ENCODE peak calls at places on chromosomes 16 and 17, in five cellular contexts. One of them, this sample, is unnamed.
A peak's percentile ranks its signal among the peaks of the same experiment; 100 is the strongest.

GRCh38 chr17:1829189-1829578 is 518 bp downstream of the SMYD4 start:
- DNase-seq in AG08396: peak; percentile 35
- DNase-seq in AML-193: no peak
- DNase-seq in activated naive CD4-positive, alpha-beta T cell: no peak
- DNase-seq in ELF-1: no peak
- DNase-seq in this sample: no peak

GRCh38 chr16:86651013-86651627 is 72.8 kb downstream of the FOXL1 start:
- DNase-seq in AG08396: no peak
- DNase-seq in AML-193: no peak
- DNase-seq in activated naive CD4-positive, alpha-beta T cell: no peak
- DNase-seq in ELF-1: no peak
- DNase-seq in this sample: no peak

GRCh38 chr16:24723663-24724062 is 5.8 kb upstream of the TNRC6A start:
- DNase-seq in AG08396: peak; percentile 29
- DNase-seq in AML-193: no peak
- DNase-seq in activated naive CD4-positive, alpha-beta T cell: no peak
- DNase-seq in ELF-1: no peak
- DNase-seq in this sample: no peak

GRCh38 chr16:26816885-26817571 is 249.7 kb upstream of the C16orf82 start:
- DNase-seq in AG08396: peak; percentile 79
- DNase-seq in AML-193: no peak
- DNase-seq in activated naive CD4-positive, alpha-beta T cell: no peak
- DNase-seq in ELF-1: no peak
- DNase-seq in this sample: no peak

GRCh38 chr16:17921357-17921978 is 415.1 kb downstream of the NPIPA8 start:
- DNase-seq in AG08396: no peak
- DNase-seq in AML-193: peak; percentile 15
- DNase-seq in activated naive CD4-positive, alpha-beta T cell: no peak
- DNase-seq in ELF-1: peak; percentile 83
- DNase-seq in this sample: no peak

GRCh38 chr16:945271-946047 is 25.3 kb downstream of the LMF1 start:
- DNase-seq in AG08396: no peak
- DNase-seq in AML-193: no peak
- DNase-seq in activated naive CD4-positive, alpha-beta T cell: no peak
- DNase-seq in ELF-1: no peak
- DNase-seq in this sample: no peak

GRCh38 chr16:30030011-30030685 is 923 bp downstream of the TLCD3B start:
- DNase-seq in AG08396: no peak
- DNase-seq in AML-193: no peak
- DNase-seq in activated naive CD4-positive, alpha-beta T cell: no peak
- DNase-seq in ELF-1: no peak
- DNase-seq in this sample: no peak

GRCh38 chr17:1720856-1721386 is 3.6 kb upstream of the WDR81 start:
- DNase-seq in AG08396: no peak
- DNase-seq in AML-193: no peak
- DNase-seq in activated naive CD4-positive, alpha-beta T cell: no peak
- DNase-seq in ELF-1: peak; percentile 81
- DNase-seq in this sample: no peak

GRCh38 chr17:16050844-16051243 is 51.2 kb downstream of the TTC19 start:
- DNase-seq in AG08396: no peak
- DNase-seq in AML-193: no peak
- DNase-seq in activated naive CD4-positive, alpha-beta T cell: no peak
- DNase-seq in ELF-1: no peak
- DNase-seq in this sample: no peak

GRCh38 chr17:67492824-67493490 is 115.9 kb downstream of the PITPNC1 start:
- DNase-seq in AG08396: no peak
- DNase-seq in AML-193: no peak
- DNase-seq in activated naive CD4-positive, alpha-beta T cell: no peak
- DNase-seq in ELF-1: no peak
- DNase-seq in this sample: no peak

GRCh38 chr16:79874391-79874790 is 273.9 kb upstream of the MAF start:
- DNase-seq in AG08396: no peak
- DNase-seq in AML-193: no peak
- DNase-seq in activated naive CD4-positive, alpha-beta T cell: no peak
- DNase-seq in ELF-1: no peak
- DNase-seq in this sample: no peak

GRCh38 chr17:4988168-4988567 is 693 bp upstream of the CAMTA2 start:
- DNase-seq in AG08396: no peak
- DNase-seq in AML-193: no peak
- DNase-seq in activated naive CD4-positive, alpha-beta T cell: no peak
- DNase-seq in ELF-1: no peak
- DNase-seq in this sample: no peak

GRCh38 chr16:35664091-35664693 is 2204.8 kb downstream of the TP53TG3F start:
- DNase-seq in AG08396: no peak
- DNase-seq in AML-193: no peak
- DNase-seq in activated naive CD4-positive, alpha-beta T cell: no peak
- DNase-seq in ELF-1: no peak
- DNase-seq in this sample: no peak

GRCh38 chr17:77369544-77369971 is 228.8 kb downstream of the SEC14L1 start:
- DNase-seq in AG08396: no peak
- DNase-seq in AML-193: no peak
- DNase-seq in activated naive CD4-positive, alpha-beta T cell: no peak
- DNase-seq in ELF-1: no peak
- DNase-seq in this sample: no peak

GRCh38 chr16:57091200-57091989 is 988 bp upstream of the CPNE2 start:
- DNase-seq in AG08396: peak; percentile 68
- DNase-seq in AML-193: no peak
- DNase-seq in activated naive CD4-positive, alpha-beta T cell: no peak
- DNase-seq in ELF-1: peak; percentile 99
- DNase-seq in this sample: no peak

GRCh38 chr17:45722161-45722560 is 62.0 kb upstream of the CRHR1 start:
- DNase-seq in AG08396: peak; percentile 25
- DNase-seq in AML-193: no peak
- DNase-seq in activated naive CD4-positive, alpha-beta T cell: no peak
- DNase-seq in ELF-1: peak; percentile 70
- DNase-seq in this sample: no peak

GRCh38 chr17:59785091-59785799 is 77.8 kb downstream of the VMP1 start:
- DNase-seq in AG08396: no peak
- DNase-seq in AML-193: no peak
- DNase-seq in activated naive CD4-positive, alpha-beta T cell: no peak
- DNase-seq in ELF-1: no peak
- DNase-seq in this sample: no peak

GRCh38 chr16:83409347-83409746 is 398.4 kb upstream of the HSBP1 start:
- DNase-seq in AG08396: no peak
- DNase-seq in AML-193: no peak
- DNase-seq in activated naive CD4-positive, alpha-beta T cell: no peak
- DNase-seq in ELF-1: no peak
- DNase-seq in this sample: no peak

GRCh38 chr17:27319536-27320221 is 25.8 kb downstream of the WSB1 start:
- DNase-seq in AG08396: peak; percentile 41
- DNase-seq in AML-193: peak; percentile 9
- DNase-seq in activated naive CD4-positive, alpha-beta T cell: no peak
- DNase-seq in ELF-1: no peak
- DNase-seq in this sample: no peak

GRCh38 chr17:1031711-1032110 is 34.8 kb downstream of the TIMM22 start:
- DNase-seq in AG08396: peak; percentile 70
- DNase-seq in AML-193: no peak
- DNase-seq in activated naive CD4-positive, alpha-beta T cell: no peak
- DNase-seq in ELF-1: no peak
- DNase-seq in this sample: no peak

GRCh38 chr16:10965440-10966039 is 21.2 kb downstream of the CLEC16A start:
- DNase-seq in AG08396: no peak
- DNase-seq in AML-193: no peak
- DNase-seq in activated naive CD4-positive, alpha-beta T cell: no peak
- DNase-seq in ELF-1: no peak
- DNase-seq in this sample: no peak

GRCh38 chr17:292531-293382 is 59.9 kb downstream of the RPH3AL start:
- DNase-seq in AG08396: no peak
- DNase-seq in AML-193: no peak
- DNase-seq in activated naive CD4-positive, alpha-beta T cell: no peak
- DNase-seq in ELF-1: no peak
- DNase-seq in this sample: no peak

GRCh38 chr16:65786916-65787315 is 579.6 kb upstream of the CDH5 start:
- DNase-seq in AG08396: no peak
- DNase-seq in AML-193: no peak
- DNase-seq in activated naive CD4-positive, alpha-beta T cell: no peak
- DNase-seq in ELF-1: no peak
- DNase-seq in this sample: no peak

GRCh38 chr17:40554646-40555295 is 10.5 kb downstream of the CCR7 start:
- DNase-seq in AG08396: no peak
- DNase-seq in AML-193: no peak
- DNase-seq in activated naive CD4-positive, alpha-beta T cell: no peak
- DNase-seq in ELF-1: no peak
- DNase-seq in this sample: no peak

GRCh38 chr17:83096401-83097220 is 17.2 kb downstream of the METRNL start:
- DNase-seq in AG08396: no peak
- DNase-seq in AML-193: no peak
- DNase-seq in activated naive CD4-positive, alpha-beta T cell: no peak
- DNase-seq in ELF-1: peak; percentile 70
- DNase-seq in this sample: no peak

GRCh38 chr16:70778901-70779309 is 22.1 kb downstream of the VAC14 start:
- DNase-seq in AG08396: peak; percentile 88
- DNase-seq in AML-193: no peak
- DNase-seq in activated naive CD4-positive, alpha-beta T cell: no peak
- DNase-seq in ELF-1: peak; percentile 95
- DNase-seq in this sample: peak; percentile 86

GRCh38 chr16:86762035-86762550 is 183.7 kb downstream of the FOXL1 start:
- DNase-seq in AG08396: no peak
- DNase-seq in AML-193: no peak
- DNase-seq in activated naive CD4-positive, alpha-beta T cell: no peak
- DNase-seq in ELF-1: no peak
- DNase-seq in this sample: no peak

GRCh38 chr17:67212716-67213417 is 32.1 kb downstream of the HELZ start:
- DNase-seq in AG08396: peak; percentile 29
- DNase-seq in AML-193: peak; percentile 81
- DNase-seq in activated naive CD4-positive, alpha-beta T cell: no peak
- DNase-seq in ELF-1: no peak
- DNase-seq in this sample: no peak

GRCh38 chr17:3917391-3917931 is 1.2 kb upstream of the P2RX1 start:
- DNase-seq in AG08396: peak; percentile 49
- DNase-seq in AML-193: no peak
- DNase-seq in activated naive CD4-positive, alpha-beta T cell: no peak
- DNase-seq in ELF-1: no peak
- DNase-seq in this sample: no peak

GRCh38 chr16:10511829-10512228 is 68.6 kb downstream of the EMP2 start:
- DNase-seq in AG08396: no peak
- DNase-seq in AML-193: no peak
- DNase-seq in activated naive CD4-positive, alpha-beta T cell: no peak
- DNase-seq in ELF-1: no peak
- DNase-seq in this sample: no peak

GRCh38 chr17:4394208-4395110 is 28.0 kb upstream of the UBE2G1 start:
- DNase-seq in AG08396: no peak
- DNase-seq in AML-193: no peak
- DNase-seq in activated naive CD4-positive, alpha-beta T cell: no peak
- DNase-seq in ELF-1: peak; percentile 74
- DNase-seq in this sample: no peak

GRCh38 chr16:57994778-57995177 is 5.7 kb downstream of the ZNF319 start:
- DNase-seq in AG08396: peak; percentile 65
- DNase-seq in AML-193: peak; percentile 77
- DNase-seq in activated naive CD4-positive, alpha-beta T cell: no peak
- DNase-seq in ELF-1: peak; percentile 74
- DNase-seq in this sample: no peak

GRCh38 chr17:74055508-74056160 is 147.8 kb upstream of the RPL38 start:
- DNase-seq in AG08396: no peak
- DNase-seq in AML-193: no peak
- DNase-seq in activated naive CD4-positive, alpha-beta T cell: no peak
- DNase-seq in ELF-1: no peak
- DNase-seq in this sample: no peak

GRCh38 chr16:88957887-88958577 is 19.0 kb downstream of the CBFA2T3 start:
- DNase-seq in AG08396: no peak
- DNase-seq in AML-193: peak; percentile 79
- DNase-seq in activated naive CD4-positive, alpha-beta T cell: no peak
- DNase-seq in ELF-1: no peak
- DNase-seq in this sample: no peak

GRCh38 chr16:88928405-88929375 is 48.3 kb downstream of the CBFA2T3 start:
- DNase-seq in AG08396: no peak
- DNase-seq in AML-193: no peak
- DNase-seq in activated naive CD4-positive, alpha-beta T cell: no peak
- DNase-seq in ELF-1: no peak
- DNase-seq in this sample: no peak

GRCh38 chr17:40099627-40100418 is 566 bp downstream of the NR1D1 start:
- DNase-seq in AG08396: no peak
- DNase-seq in AML-193: peak; percentile 50
- DNase-seq in activated naive CD4-positive, alpha-beta T cell: no peak
- DNase-seq in ELF-1: no peak
- DNase-seq in this sample: no peak

GRCh38 chr16:28053461-28053860 is 10.1 kb downstream of the GSG1L start:
- DNase-seq in AG08396: no peak
- DNase-seq in AML-193: no peak
- DNase-seq in activated naive CD4-positive, alpha-beta T cell: no peak
- DNase-seq in ELF-1: no peak
- DNase-seq in this sample: no peak

GRCh38 chr17:32361270-32361669 is 11.3 kb downstream of the ZNF207 start:
- DNase-seq in AG08396: no peak
- DNase-seq in AML-193: no peak
- DNase-seq in activated naive CD4-positive, alpha-beta T cell: no peak
- DNase-seq in ELF-1: no peak
- DNase-seq in this sample: no peak

GRCh38 chr17:11622468-11622867 is 24.2 kb downstream of the DNAH9 start:
- DNase-seq in AG08396: no peak
- DNase-seq in AML-193: no peak
- DNase-seq in activated naive CD4-positive, alpha-beta T cell: no peak
- DNase-seq in ELF-1: no peak
- DNase-seq in this sample: no peak

GRCh38 chr17:76670020-76670707 is 26.6 kb upstream of the ST6GALNAC1 start:
- DNase-seq in AG08396: no peak
- DNase-seq in AML-193: no peak
- DNase-seq in activated naive CD4-positive, alpha-beta T cell: no peak
- DNase-seq in ELF-1: no peak
- DNase-seq in this sample: no peak

This sample was measured in brain pericyte.